ENCODE peak calls at places on chromosome 3, in seven cellular contexts. N is astrocyte, O is psoas muscle, M is thoracic aorta, G is esophagus squamous epithelium, R is stomach, Y is hepatocyte. K is an unnamed sample.

GRCh38 chr3:54900954-54901591 is 26.8 kb downstream of the LRTM1 start:
- DNase-seq in N (peak; percentile 40), R (no peak), O (peak; percentile 65), G (no peak), Y (no peak), M (no peak), K (no peak)

GRCh38 chr3:53162672-53163458 is 1.9 kb downstream of the PRKCD start:
- DNase-seq in Y (peak; percentile 49), N (no peak), O (no peak), R (peak; percentile 45), G (peak; percentile 36), M (no peak), K (peak; percentile 67)

GRCh38 chr3:183975981-183976662 is 41.6 kb downstream of the ABCC5 start:
- DNase-seq in Y (peak; percentile 27), G (no peak), M (no peak), R (no peak), N (peak; percentile 30), O (no peak), K (no peak)

GRCh38 chr3:171508676-171509075 is 48.5 kb upstream of the TNIK start:
- DNase-seq in Y (no peak), O (no peak), G (no peak), N (no peak), M (no peak), R (no peak), K (no peak)

GRCh38 chr3:12926660-12927059 is 85.3 kb upstream of the RPL32 start:
- DNase-seq in N (no peak), Y (no peak), G (no peak), R (peak; percentile 38), M (no peak), O (no peak), K (no peak)

GRCh38 chr3:16322189-16322588 is 57.2 kb downstream of the OXNAD1 start:
- DNase-seq in Y (no peak), R (no peak), M (no peak), O (no peak), G (no peak), N (no peak), K (no peak)

GRCh38 chr3:33201195-33201594 is 17.4 kb downstream of the SUSD5 start:
- DNase-seq in Y (no peak), R (no peak), G (no peak), M (no peak), O (no peak), N (peak; percentile 3), K (no peak)

GRCh38 chr3:60076307-60076706 is 1026.5 kb upstream of the CFAP20DC start:
- DNase-seq in M (no peak), O (no peak), G (no peak), Y (no peak), R (no peak), N (peak; percentile 6), K (peak; percentile 34)

GRCh38 chr3:42425736-42426407 is 15.5 kb upstream of the LYZL4 start:
- DNase-seq in O (no peak), Y (no peak), N (no peak), G (no peak), R (no peak), M (no peak), K (no peak)

GRCh38 chr3:71391361-71391760 is 192.2 kb downstream of the FOXP1 start:
- DNase-seq in N (no peak), R (no peak), Y (no peak), G (no peak), O (no peak), M (no peak), K (no peak)

GRCh38 chr3:138361561-138361971 is 13.2 kb downstream of the MRAS start:
- DNase-seq in O (no peak), Y (no peak), R (no peak), G (no peak), N (no peak), M (no peak), K (no peak)

GRCh38 chr3:142228964-142229363 is 3.6 kb upstream of the GK5 start:
- DNase-seq in N (no peak), Y (no peak), O (no peak), R (no peak), G (no peak), M (no peak), K (no peak)

GRCh38 chr3:141321109-141321497 is 47.2 kb upstream of the ZBTB38 start:
- DNase-seq in G (no peak), Y (no peak), O (no peak), M (no peak), R (no peak), N (peak; percentile 53), K (no peak)

DNA sequence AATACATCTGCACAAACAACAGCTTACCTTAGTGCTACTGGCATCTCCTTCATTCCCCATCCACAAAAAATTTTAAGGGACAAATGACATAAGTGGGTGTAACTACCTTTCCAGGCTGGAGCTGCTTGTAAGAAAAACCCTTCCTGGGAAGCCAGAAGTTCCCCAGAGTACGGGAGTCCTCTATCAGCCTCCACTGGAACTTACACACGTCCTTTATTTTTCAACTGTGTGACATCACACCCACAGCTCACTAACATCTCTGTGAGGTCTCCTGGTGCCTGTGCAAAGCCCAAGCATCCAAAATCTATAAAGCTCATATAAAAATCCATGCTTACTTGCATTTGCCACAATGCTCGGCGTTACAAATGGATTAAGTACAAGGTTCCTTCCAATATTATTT is 27.6 kb downstream of the LRIG1 start:
- DNase-seq in Y (no peak), N (peak; percentile 53), G (no peak), O (no peak), M (no peak), R (no peak), K (peak; percentile 26)
- H3K27ac ChIP-seq in Y (peak overlapping the region; percentile 56), N (peak overlapping the region; percentile 96), G (peak overlapping the region; percentile 12), O (peak overlapping the region; percentile 38), M (peak overlapping the region; percentile 14), R (peak overlapping the region; percentile 26), K (no peak overlapping the region)

DNA sequence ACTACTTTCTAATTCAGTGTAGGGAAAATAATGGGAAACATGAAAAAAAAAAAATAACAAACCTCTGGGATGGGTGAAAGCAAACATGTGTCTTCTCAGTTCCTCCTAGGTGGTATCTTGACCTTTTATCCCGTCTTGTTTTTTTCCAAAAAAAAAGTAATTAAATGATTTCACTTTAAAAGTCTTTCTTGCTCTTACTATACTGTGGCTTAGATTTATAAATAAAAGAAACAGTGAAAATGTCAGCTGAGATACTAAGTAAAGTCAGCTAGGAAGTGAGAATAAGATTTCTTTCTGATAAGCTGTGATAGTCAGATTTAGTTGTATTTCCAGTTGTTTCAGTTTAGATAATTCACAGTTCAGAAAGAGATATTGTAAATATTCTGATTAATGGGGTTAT is 37.4 kb downstream of the BBX start:
- DNase-seq in G (no peak), O (no peak), M (no peak), N (no peak), R (no peak), Y (no peak), K (no peak)
- H3K4me1 ChIP-seq in G (peaks cover 18% of the 10 kb centered on the region), O (no peaks in the 10 kb centered on the region), M (peaks cover 14% of the 10 kb centered on the region), N (no peaks in the 10 kb centered on the region), R (peaks cover 18% of the 10 kb centered on the region), Y (no peaks in the 10 kb centered on the region), K (no peaks in the 10 kb centered on the region)

GRCh38 chr3:24494616-24495333 is at the start of gene THRB:
- DNase-seq in R (peak; percentile 74), Y (peak; percentile 83), O (peak; percentile 91), G (no peak), M (peak; percentile 24), N (peak; percentile 26), K (peak; percentile 78)

GRCh38 chr3:24493951-24494615 is 567 bp downstream of the THRB start:
- DNase-seq in N (no peak), O (peak; percentile 94), G (no peak), Y (peak; percentile 77), M (peak; percentile 41), R (peak; percentile 80), K (peak; percentile 62)

GRCh38 chr3:24492971-24493551 is 1.6 kb downstream of the THRB start:
- DNase-seq in M (no peak), Y (no peak), R (no peak), N (no peak), G (no peak), O (no peak), K (peak; percentile 15)

GRCh38 chr3:24496529-24497482 is 2.2 kb upstream of the THRB start:
- DNase-seq in G (no peak), Y (peak; percentile 69), N (peak; percentile 78), R (peak; percentile 82), O (peak; percentile 82), M (peak; percentile 72), K (peak; percentile 40)

DNA sequence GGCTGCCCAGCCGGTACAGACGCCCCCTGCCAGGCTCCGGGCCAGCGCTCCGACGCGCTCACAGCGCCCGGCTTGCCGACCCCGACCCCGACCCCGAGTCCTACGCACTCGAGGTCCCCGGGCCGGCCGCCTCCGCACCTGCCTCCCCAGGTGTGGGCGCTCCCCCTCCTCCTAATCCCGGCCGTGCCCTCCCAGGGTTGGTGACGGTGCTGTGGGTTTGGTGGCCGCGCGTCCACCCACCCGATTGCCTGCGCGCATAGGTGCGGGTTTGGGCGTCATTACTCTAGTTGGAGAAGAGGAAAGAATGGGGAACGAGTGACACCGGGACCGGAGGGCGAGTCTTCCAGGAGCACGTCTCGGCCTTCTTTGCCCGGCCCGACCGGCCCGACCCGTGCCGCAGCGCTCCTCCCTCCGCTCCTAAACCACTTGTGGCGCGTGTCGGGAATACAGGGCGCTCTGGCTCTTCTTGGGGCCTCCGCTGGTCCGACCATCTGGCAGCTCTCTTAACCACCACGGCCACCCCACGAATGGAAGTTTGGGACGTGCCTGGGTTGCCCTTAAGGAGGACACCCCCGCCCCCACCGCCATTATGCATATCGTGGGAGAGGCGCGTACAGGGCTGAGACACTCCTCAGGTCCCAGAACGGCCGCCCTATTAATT is 814 bp upstream of the THRB start:
- DNase-seq in N (no peak), M (no peak), O (peak; percentile 80), G (no peak), Y (peak; percentile 74), R (peak; percentile 70), K (peak; percentile 78)
- H3K27ac ChIP-seq in N (no peak overlapping the region), M (peak overlapping the region; percentile 99), O (peak overlapping the region; percentile 96), G (peak overlapping the region; percentile 93), Y (peak overlapping the region; percentile 99), R (peak overlapping the region; percentile 91), K (peak overlapping the region; percentile 97)

GRCh38 chr3:126494831-126495230 is 19.1 kb upstream of the ZXDC start:
- DNase-seq in R (no peak), Y (no peak), G (no peak), M (no peak), N (no peak), O (no peak), K (no peak)

GRCh38 chr3:126491221-126492013 is 15.7 kb upstream of the ZXDC start:
- DNase-seq in Y (no peak), M (no peak), R (no peak), N (no peak), G (no peak), O (no peak), K (no peak)

GRCh38 chr3:126493731-126494130 is 18.0 kb upstream of the ZXDC start:
- DNase-seq in N (no peak), O (no peak), Y (no peak), G (no peak), M (no peak), R (no peak), K (no peak)

GRCh38 chr3:126494204-126494603 is 18.5 kb upstream of the ZXDC start:
- DNase-seq in N (no peak), Y (no peak), O (no peak), M (no peak), G (no peak), R (no peak), K (no peak)

DNA sequence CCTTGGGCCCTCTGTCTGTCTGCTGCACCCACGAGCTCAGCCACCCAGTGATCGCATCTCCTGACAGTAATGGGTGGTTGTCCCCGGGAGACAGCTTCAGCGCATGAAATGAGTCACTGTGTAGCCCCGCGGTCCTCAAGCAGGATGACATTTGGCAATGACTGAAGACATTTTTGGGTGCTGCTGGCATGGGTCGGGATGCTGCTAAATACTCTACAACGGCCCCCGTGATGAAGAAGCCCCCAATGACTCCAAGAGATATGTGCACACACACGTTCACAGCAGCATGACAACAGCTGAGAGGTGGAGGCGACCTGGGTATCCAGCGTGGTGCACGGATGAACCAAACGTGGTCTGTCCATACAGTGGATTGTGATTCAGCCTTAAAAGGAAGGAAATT is 17.4 kb upstream of the ZXDC start:
- DNase-seq in M (no peak), N (no peak), R (no peak), Y (no peak), O (no peak), G (no peak), K (no peak)
- H3K4me1 ChIP-seq in M (no peaks in the 10 kb centered on the region), N (no peaks in the 10 kb centered on the region), R (no peaks in the 10 kb centered on the region), Y (no peaks in the 10 kb centered on the region), O (peaks cover 8% of the 10 kb centered on the region), G (no peaks in the 10 kb centered on the region), K (no peaks in the 10 kb centered on the region)

K was measured in small intestine.